ENCODE peak calls at places on chromosomes 16 and 17, in six cellular contexts. X is sigmoid colon, C is transverse colon, L is stomach, M is GM12878, Q is H1. S is an unnamed sample.

GRCh38 chr17:12623220-12623848 is 42.4 kb upstream of the MYOCD start:
- DNase-seq in X (no peak), C (no peak), L (no peak), M (no peak), Q (no peak), S (no peak)

GRCh38 chr17:72053069-72053846 is 67.6 kb upstream of the SOX9 start:
- DNase-seq in X (no peak), C (no peak), L (no peak), M (no peak), Q (no peak), S (no peak)

GRCh38 chr17:48954300-48954755 is 9.7 kb upstream of the SNF8 start:
- DNase-seq in X (no peak), C (peak), L (no peak), M (no peak), Q (no peak), S (no peak)

GRCh38 chr16:13923703-13924298 is 3.8 kb downstream of the ERCC4 start:
- DNase-seq in X (no peak), C (no peak), L (no peak), M (peak), Q (no peak), S (no peak)

GRCh38 chr16:2692948-2693651 is 10.8 kb downstream of the KCTD5 start:
- DNase-seq in X (no peak), C (peak), L (peak), M (no peak), Q (no peak), S (peak)

GRCh38 chr16:53090591-53091507 is 36.1 kb downstream of the CHD9 start:
- DNase-seq in X (peak), C (peak), L (peak), M (peak), Q (no peak), S (peak)

GRCh38 chr17:10756604-10757003 is 26.8 kb upstream of the TMEM220 start:
- DNase-seq in X (no peak), C (no peak), L (peak), M (no peak), Q (no peak), S (no peak)

GRCh38 chr17:73064084-73064938 is 28.2 kb downstream of the SLC39A11 start:
- DNase-seq in X (no peak), C (no peak), L (peak), M (no peak), Q (no peak), S (no peak)

GRCh38 chr17:50511058-50511457 is 2.8 kb downstream of the MYCBPAP start:
- DNase-seq in X (no peak), C (no peak), L (no peak), M (peak), Q (no peak), S (no peak)

GRCh38 chr16:88466175-88466862 is 13.2 kb downstream of the ZFPM1 start:
- DNase-seq in X (no peak), C (no peak), L (no peak), M (no peak), Q (no peak), S (no peak)

GRCh38 chr17:28567604-28568003 is 3.7 kb downstream of the PIGS start:
- DNase-seq in X (no peak), C (no peak), L (no peak), M (peak), Q (no peak), S (no peak)

GRCh38 chr17:44672479-44673093 is 16.3 kb downstream of the MEIOC start:
- DNase-seq in X (no peak), C (no peak), L (no peak), M (no peak), Q (no peak), S (no peak)

GRCh38 chr16:31427441-31428276 is 501 bp downstream of the COX6A2 start:
- DNase-seq in X (peak), C (peak), L (peak), M (no peak), Q (no peak), S (peak)

GRCh38 chr17:43578699-43579569 is 32.8 kb upstream of the ETV4 start:
- DNase-seq in X (no peak), C (no peak), L (no peak), M (peak), Q (no peak), S (peak)

GRCh38 chr17:74185786-74186185 is 17.7 kb upstream of the RPL38 start:
- DNase-seq in X (no peak), C (no peak), L (no peak), M (no peak), Q (no peak), S (no peak)

GRCh38 chr17:49525831-49526741 is 31.0 kb downstream of the NGFR start:
- DNase-seq in X (peak), C (no peak), L (no peak), M (no peak), Q (no peak), S (no peak)

GRCh38 chr17:42428141-42428944 is 5.3 kb upstream of the CAVIN1 start:
- DNase-seq in X (peak), C (peak), L (peak), M (no peak), Q (no peak), S (peak)

GRCh38 chr16:24075929-24076716 is 180.0 kb upstream of the CACNG3 start:
- DNase-seq in X (no peak), C (no peak), L (no peak), M (peak), Q (no peak), S (no peak)

GRCh38 chr16:72856797-72857196 is 191.1 kb downstream of the ZFHX3 start:
- DNase-seq in X (no peak), C (no peak), L (no peak), M (no peak), Q (no peak), S (no peak)

GRCh38 chr17:73711916-73712315 is 67.7 kb upstream of the SDK2 start:
- DNase-seq in X (peak), C (no peak), L (no peak), M (no peak), Q (no peak), S (no peak)

GRCh38 chr16:88737298-88738166 is 31.2 kb downstream of the CTU2 start:
- DNase-seq in X (peak), C (peak), L (peak), M (peak), Q (peak), S (peak)

GRCh38 chr17:47694018-47694817 is at the start of gene TBKBP1:
- DNase-seq in X (peak), C (peak), L (no peak), M (no peak), Q (peak), S (peak)

GRCh38 chr16:84223456-84223855 is 16.4 kb downstream of the KCNG4 start:
- DNase-seq in X (no peak), C (no peak), L (no peak), M (no peak), Q (no peak), S (no peak)

GRCh38 chr17:8221663-8222379 is 11.4 kb upstream of the AURKB start:
- DNase-seq in X (peak), C (peak), L (peak), M (peak), Q (peak), S (peak)
- TF ChIP-seq POLR2AphosphoS5 in X (no peak), C (peak), L (peak), M (peak), Q (no peak), S (no peak)

GRCh38 chr16:22206847-22207714 is 1.0 kb downstream of the EEF2K start:
- DNase-seq in X (peak), C (peak), L (peak), M (peak), Q (no peak), S (peak)
- TF ChIP-seq POLR2A in X (no peak), C (no peak), L (no peak), M (peak), Q (no peak), S (no peak)

DNA sequence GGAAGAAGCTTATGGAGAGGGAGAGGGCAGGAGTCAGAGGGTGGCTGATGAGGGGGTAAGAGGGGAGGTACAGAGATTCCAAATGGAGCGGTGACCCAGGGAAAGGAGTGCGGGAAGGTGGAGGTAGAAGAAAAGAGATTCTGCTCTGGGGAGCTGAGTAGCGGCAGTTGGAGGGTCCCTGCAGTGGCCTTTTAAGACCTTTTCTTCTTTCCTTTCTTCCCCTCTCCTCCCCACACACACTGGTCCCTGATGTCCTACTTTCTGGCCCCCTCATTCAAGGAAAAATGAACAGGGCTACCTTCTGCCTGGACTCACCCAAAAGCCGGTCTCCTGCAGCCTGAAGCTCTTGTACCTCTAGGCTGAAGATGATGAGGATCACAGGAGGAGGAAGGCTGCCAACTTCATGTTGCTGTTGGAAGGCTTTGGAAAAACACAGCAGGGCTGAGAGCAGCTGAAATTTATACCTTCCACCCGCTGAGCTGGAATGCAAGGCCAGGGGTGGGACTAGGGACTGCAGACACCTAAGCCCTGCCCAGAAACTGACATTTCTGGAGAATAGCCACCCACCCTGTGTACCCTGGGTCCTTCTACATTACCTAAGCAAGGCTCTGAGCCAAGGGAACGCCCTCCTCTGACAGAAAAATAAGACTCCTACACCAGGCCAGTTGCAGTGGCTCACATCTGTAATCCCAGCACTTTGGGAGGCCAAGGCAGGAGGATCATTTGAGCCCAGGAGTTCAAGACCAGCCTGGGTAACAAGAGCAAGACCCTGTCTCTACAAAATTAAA is 9.4 kb upstream of the HEATR6 start:
- DNase-seq in X (no peak), C (peak), L (peak), M (no peak), Q (no peak), S (peak)
- TF ChIP-seq EP300 in X (no peak), C (no peak), L (no peak), M (no peak), Q (no peak), S (no peak)

GRCh38 chr16:11672206-11673090 is 4.2 kb downstream of the SNN start:
- DNase-seq in X (no peak), C (no peak), L (no peak), M (peak), Q (no peak), S (no peak)
- TF ChIP-seq POLR2AphosphoS5 in X (no peak), C (no peak), L (no peak), M (no peak), Q (no peak), S (no peak)

GRCh38 chr17:81549031-81549557 is 3.1 kb downstream of the FAAP100 start:
- DNase-seq in X (no peak), C (no peak), L (no peak), M (no peak), Q (no peak), S (peak)

GRCh38 chr17:81549826-81550225 is 2.3 kb downstream of the FAAP100 start:
- DNase-seq in X (no peak), C (no peak), L (no peak), M (no peak), Q (no peak), S (no peak)

GRCh38 chr17:81550830-81551457 is 1.2 kb downstream of the FAAP100 start:
- DNase-seq in X (no peak), C (no peak), L (no peak), M (no peak), Q (no peak), S (no peak)

GRCh38 chr17:81551458-81552243 is 502 bp downstream of the FAAP100 start:
- DNase-seq in X (no peak), C (peak), L (no peak), M (no peak), Q (no peak), S (peak)

DNA sequence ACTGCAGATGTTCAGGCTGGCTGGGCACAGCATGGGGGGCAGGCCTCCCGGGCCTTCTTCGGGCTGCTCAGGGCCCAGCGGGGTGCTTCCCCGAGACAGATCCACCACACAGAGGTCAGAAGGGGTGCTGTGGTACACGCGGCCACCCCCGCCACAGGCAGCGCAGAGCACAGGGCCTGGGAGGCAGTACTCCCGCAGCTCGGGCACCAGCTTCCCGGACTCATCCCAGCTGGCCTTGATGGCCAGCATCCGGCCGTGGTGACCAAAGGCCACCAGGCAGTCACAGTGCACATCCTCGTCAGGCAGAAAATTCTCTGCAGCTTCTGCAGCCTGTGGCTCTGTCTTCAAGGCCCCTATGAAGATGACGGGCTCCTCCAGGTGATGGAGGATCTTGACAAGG is 1.9 kb downstream of the FAAP100 start:
- DNase-seq in X (no peak), C (no peak), L (no peak), M (no peak), Q (no peak), S (peak)
- TF ChIP-seq POLR2A in X (no peak), C (no peak), L (no peak), M (no peak), Q (no peak), S (no peak)

GRCh38 chr17:35119370-35120185 is at the start of gene RAD51D:
- DNase-seq in X (peak), C (peak), L (peak), M (peak), Q (peak), S (peak)
- TF ChIP-seq EP300 in X (no peak), C (no peak), L (no peak), M (peak), Q (no peak), S (no peak)

S was measured in upper lobe of left lung.